ENCODE peak calls at places on chromosomes 2 and 18, in eight cellular contexts. E is stomach, Q is SK-N-SH, G is A549, Z is ovary, A is GM12878, U is tibial nerve, L is sigmoid colon. D is an unnamed sample.

GRCh38 chr18:26723986-26724385 is 141.5 kb downstream of the AQP4 start:
- DNase-seq in Z (no peak), L (no peak), G (no peak), E (no peak), U (no peak), A (no peak), Q (no peak), D (no peak)

GRCh38 chr2:228987441-228988155 is 283.5 kb downstream of the PID1 start:
- DNase-seq in E (no peak), Q (no peak), G (no peak), A (no peak), U (no peak), Z (no peak), L (no peak), D (no peak)

GRCh38 chr18:68623342-68623741 is 91.6 kb downstream of the TMX3 start:
- DNase-seq in G (peak), E (peak), Z (no peak), U (no peak), Q (peak), L (peak), A (no peak), D (no peak)

GRCh38 chr2:12302140-12302539 is 414.6 kb upstream of the TRIB2 start:
- DNase-seq in L (no peak), Q (no peak), E (no peak), G (no peak), A (no peak), Z (no peak), U (no peak), D (no peak)

GRCh38 chr18:34880403-34880802 is 160.8 kb upstream of the MAPRE2 start:
- DNase-seq in Q (no peak), U (no peak), G (no peak), Z (no peak), A (no peak), L (no peak), E (no peak), D (no peak)

GRCh38 chr18:70139138-70139537 is 66.3 kb downstream of the RTTN start:
- DNase-seq in U (no peak), Q (no peak), Z (no peak), A (no peak), G (no peak), E (no peak), L (no peak), D (no peak)

GRCh38 chr18:41955688-41956087 is 654 bp downstream of the PIK3C3 start:
- DNase-seq in U (no peak), E (no peak), G (no peak), A (no peak), L (no peak), Q (peak), Z (no peak), D (no peak)

GRCh38 chr2:1954061-1954460 is 209.7 kb upstream of the PXDN start:
- DNase-seq in E (no peak), Q (no peak), L (peak), G (no peak), A (no peak), U (no peak), Z (no peak), D (no peak)

GRCh38 chr18:53764086-53764485 is 460.4 kb downstream of the MBD2 start:
- DNase-seq in E (no peak), A (no peak), U (no peak), L (no peak), Z (no peak), Q (no peak), G (no peak), D (no peak)

GRCh38 chr2:150859872-150860271 is 372.4 kb upstream of the RND3 start:
- DNase-seq in E (no peak), A (no peak), U (no peak), Q (no peak), G (no peak), L (no peak), Z (no peak), D (no peak)

GRCh38 chr2:9799011-9799596 is 44.2 kb upstream of the TAF1B start:
- DNase-seq in Z (no peak), L (no peak), Q (no peak), G (no peak), E (no peak), A (no peak), U (no peak), D (no peak)

GRCh38 chr18:76256897-76257500 is 238.0 kb downstream of the ZNF516 start:
- DNase-seq in G (peak), Z (peak), Q (peak), A (no peak), E (no peak), U (no peak), L (no peak), D (no peak)

GRCh38 chr2:42762155-42762554 is 1.8 kb downstream of the OXER1 start:
- DNase-seq in A (no peak), L (no peak), E (no peak), Z (no peak), Q (peak), U (no peak), G (no peak), D (no peak)

GRCh38 chr18:48263913-48264506 is 145.2 kb downstream of the ZBTB7C start:
- DNase-seq in A (no peak), L (no peak), Z (no peak), E (no peak), U (no peak), G (no peak), Q (peak), D (no peak)

GRCh38 chr2:222307978-222308479 is 9.2 kb upstream of the PAX3 start:
- DNase-seq in Z (no peak), A (no peak), E (no peak), G (no peak), U (no peak), L (no peak), Q (no peak), D (no peak)

GRCh38 chr18:31493171-31493570 is 4.8 kb upstream of the DSG2 start:
- DNase-seq in Q (no peak), A (no peak), L (no peak), G (no peak), Z (no peak), U (no peak), E (no peak), D (no peak)

GRCh38 chr2:85889648-85890281 is 975 bp upstream of the ST3GAL5 start:
- DNase-seq in Q (no peak), G (no peak), U (no peak), E (no peak), L (no peak), Z (peak), A (no peak), D (peak)

GRCh38 chr2:55879976-55880375 is 43.6 kb downstream of the EFEMP1 start:
- DNase-seq in A (no peak), U (no peak), Q (no peak), E (no peak), G (no peak), L (no peak), Z (no peak), D (no peak)

GRCh38 chr2:208036357-208036756 is 11.0 kb upstream of the PLEKHM3 start:
- DNase-seq in L (no peak), Z (no peak), E (no peak), U (no peak), Q (no peak), G (no peak), A (no peak), D (no peak)

GRCh38 chr2:82657066-82657465 is 1802.0 kb downstream of the SUCLG1 start:
- DNase-seq in A (no peak), U (no peak), E (peak), Z (no peak), Q (no peak), L (no peak), G (no peak), D (no peak)

GRCh38 chr2:82652117-82652516 is 1807.0 kb downstream of the SUCLG1 start:
- DNase-seq in G (no peak), Z (no peak), U (no peak), L (no peak), E (no peak), A (no peak), Q (no peak), D (no peak)

DNA sequence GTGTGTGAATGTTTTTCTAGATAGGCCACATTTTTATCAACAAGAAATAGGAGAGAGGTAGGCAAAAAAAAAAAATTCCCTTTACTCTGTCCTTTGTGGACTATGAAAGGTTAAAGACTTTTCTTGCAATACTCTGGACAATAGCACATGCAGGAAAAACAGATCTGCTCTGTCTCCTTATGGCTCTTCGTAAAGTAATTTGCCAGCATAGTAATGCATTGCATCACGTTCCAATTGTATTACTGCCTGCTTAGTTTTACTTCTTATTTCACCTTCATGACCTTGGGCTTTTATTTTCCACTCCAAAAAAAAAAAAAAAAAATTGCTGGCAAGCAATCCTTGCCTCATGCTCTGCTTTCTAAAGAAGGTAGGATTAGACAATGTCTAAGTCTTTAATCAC is 1802.7 kb downstream of the SUCLG1 start:
- DNase-seq in U (no peak), A (no peak), G (no peak), E (no peak), Q (no peak), Z (no peak), L (no peak), D (no peak)
- TF ChIP-seq EP300 in U (no peak), A (no peak), G (no peak), E (no peak), Q (no peak), Z (no peak), L (no peak), D (no peak)

GRCh38 chr2:24539258-24539657 is 48.2 kb downstream of the NCOA1 start:
- DNase-seq in L (no peak), Q (no peak), A (no peak), G (no peak), U (no peak), Z (no peak), E (no peak), D (no peak)
- H3K4me3 ChIP-seq in L (no peak), Q (no peak), A (no peak), G (no peak), U (no peak), Z (no peak), E (no peak), D (no peak)

DNA sequence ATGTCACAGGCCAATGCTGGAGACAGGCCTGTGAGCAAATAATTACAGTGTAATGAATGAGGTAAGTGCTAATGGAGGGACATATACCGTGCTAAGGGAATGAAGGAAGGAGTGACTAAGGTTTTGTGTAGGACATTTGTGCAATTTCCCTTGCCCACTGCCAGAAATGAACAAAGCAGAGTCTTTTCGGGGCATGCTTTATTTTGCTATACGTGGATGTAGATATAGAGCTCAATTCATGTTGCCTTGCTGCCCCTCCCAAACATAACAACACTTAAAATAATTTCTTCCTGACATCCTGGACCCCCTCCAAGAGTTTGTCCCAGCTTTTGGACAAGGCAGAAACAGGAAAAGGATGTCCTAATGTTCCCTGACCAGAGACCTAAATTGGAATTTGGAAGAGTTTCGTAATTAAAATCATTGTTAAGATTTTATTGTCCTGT is 23.7 kb upstream of the CD28 start:
- DNase-seq in U (no peak), A (no peak), Q (no peak), L (no peak), G (no peak), E (no peak), Z (no peak), D (no peak)
- TF ChIP-seq EP300 in U (no peak), A (no peak), Q (no peak), L (no peak), G (no peak), E (no peak), Z (no peak), D (no peak)

DNA sequence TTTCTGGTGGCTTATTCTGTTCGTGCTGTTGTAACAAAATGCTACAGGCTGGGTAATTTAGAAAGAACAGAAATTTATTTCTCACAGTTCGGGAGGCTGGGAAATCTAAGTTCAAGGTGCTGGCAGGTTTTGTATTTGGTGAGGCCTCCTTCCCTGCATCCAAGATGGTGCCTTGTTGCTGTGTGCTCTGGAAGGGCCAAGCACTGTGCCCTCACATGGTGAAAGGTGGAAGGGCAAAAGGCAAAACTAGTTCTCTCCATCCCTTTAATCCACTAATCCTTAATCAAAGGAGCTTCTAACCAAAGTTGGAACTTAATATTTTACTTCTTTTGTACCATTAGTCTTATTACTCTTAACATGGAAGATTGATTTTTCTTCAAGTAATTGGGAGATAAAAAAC is 7.4 kb downstream of the MRPL19 start:
- DNase-seq in G (no peak), L (no peak), Q (no peak), Z (no peak), A (no peak), U (no peak), E (no peak), D (no peak)
- H3K4me3 ChIP-seq in G (no peak), L (no peak), Q (no peak), Z (no peak), A (no peak), U (no peak), E (no peak), D (no peak)

DNA sequence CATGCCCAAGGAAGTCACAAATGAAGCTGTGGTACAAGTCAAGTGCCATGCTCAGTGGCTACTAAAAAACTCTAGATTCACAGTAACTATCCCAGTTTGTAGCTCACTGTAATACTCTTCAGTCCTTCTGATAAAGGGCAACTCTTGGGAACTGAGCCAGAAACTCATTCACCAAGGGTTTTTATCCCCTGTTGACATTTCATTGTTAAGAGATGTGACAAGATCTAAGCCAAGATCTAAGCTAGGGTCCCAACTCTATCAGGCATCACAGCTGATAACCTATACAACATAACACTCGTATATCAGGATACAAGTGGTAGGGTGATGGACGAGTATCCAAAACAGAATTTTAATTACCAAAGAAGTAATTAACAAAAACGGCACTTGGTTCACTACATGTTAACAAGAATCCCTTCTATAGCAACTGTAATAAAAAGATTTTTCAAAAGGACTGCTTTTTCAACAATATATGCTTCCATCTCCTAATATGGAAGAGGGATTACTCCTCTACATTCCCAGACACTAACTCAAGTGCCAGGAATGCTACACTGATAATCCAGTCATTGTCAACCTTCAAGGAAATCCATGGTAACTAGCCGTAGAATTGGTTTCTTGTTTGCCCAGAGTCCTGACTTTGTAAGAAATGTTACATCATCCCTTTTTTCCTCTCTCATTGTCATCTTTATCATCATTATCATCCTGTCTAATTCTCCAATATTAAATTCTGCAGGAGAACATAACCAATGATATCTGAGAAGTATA is 111.7 kb downstream of the CDH2 start:
- DNase-seq in A (no peak), Z (no peak), E (no peak), L (no peak), G (peak), U (no peak), Q (no peak), D (no peak)
- TF ChIP-seq EP300 in A (no peak), Z (no peak), E (no peak), L (no peak), G (peak), U (no peak), Q (no peak), D (no peak)

DNA sequence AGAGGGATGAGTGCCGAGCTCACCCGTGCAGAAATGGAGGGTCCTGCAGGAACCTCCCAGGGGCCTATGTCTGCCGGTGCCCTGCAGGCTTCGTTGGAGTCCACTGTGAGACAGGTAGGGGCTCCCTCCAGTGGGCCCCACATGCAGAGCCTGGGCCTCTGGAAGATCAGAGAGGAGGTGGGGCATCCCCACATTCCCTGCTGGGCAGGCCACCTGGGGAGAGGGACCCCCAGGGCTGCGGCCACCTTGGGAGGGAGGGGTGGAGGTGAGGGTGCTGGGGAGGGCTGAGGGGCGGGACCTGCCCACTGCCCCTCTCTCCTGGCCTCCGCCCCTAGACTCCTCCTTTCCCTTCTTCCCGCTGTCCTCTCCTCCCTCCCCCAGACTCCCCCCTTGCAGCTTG is 38.5 kb downstream of the MTERF4 start:
- DNase-seq in Z (peak), E (no peak), L (no peak), U (peak), A (no peak), G (no peak), Q (peak), D (no peak)
- H3K4me3 ChIP-seq in Z (no peak), E (peak), L (no peak), U (no peak), A (no peak), G (peak), Q (peak), D (no peak)

GRCh38 chr18:11752116-11752911 is 63.2 kb downstream of the GNAL start:
- DNase-seq in L (no peak), U (no peak), Q (peak), E (no peak), Z (no peak), G (peak), A (no peak), D (no peak)
- TF ChIP-seq EP300 in L (no peak), U (no peak), Q (no peak), E (no peak), Z (no peak), G (no peak), A (no peak), D (no peak)

DNA sequence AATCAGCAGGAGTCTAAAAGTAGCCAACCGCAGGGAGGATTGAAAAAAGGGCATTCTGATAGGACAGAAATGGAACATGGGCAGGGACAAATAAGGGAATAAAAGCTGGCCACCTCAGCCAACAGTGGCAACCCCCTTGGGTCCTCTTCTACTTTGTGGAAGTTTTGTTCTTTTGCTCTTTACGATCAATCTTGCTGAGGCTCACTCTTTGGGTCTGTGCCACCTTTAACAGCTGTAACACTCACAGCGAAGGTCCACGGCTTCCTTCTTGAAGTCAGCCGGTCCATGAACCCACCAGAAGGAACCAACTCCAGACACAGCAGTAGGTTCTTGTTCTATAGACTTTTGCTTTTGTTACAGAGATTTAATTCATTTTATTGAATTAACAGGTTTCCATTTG is 285.4 kb upstream of the CDH20 start:
- DNase-seq in E (no peak), G (no peak), Q (no peak), A (no peak), L (no peak), U (no peak), Z (no peak), D (no peak)
- H3K4me3 ChIP-seq in E (no peak), G (no peak), Q (no peak), A (no peak), L (no peak), U (no peak), Z (no peak), D (no peak)

GRCh38 chr2:24613154-24613814 is 122.2 kb downstream of the NCOA1 start:
- DNase-seq in E (no peak), Z (no peak), L (no peak), U (no peak), A (peak), G (no peak), Q (no peak), D (no peak)
- TF ChIP-seq EP300 in E (no peak), Z (no peak), L (no peak), U (no peak), A (no peak), G (no peak), Q (no peak), D (no peak)

DNA sequence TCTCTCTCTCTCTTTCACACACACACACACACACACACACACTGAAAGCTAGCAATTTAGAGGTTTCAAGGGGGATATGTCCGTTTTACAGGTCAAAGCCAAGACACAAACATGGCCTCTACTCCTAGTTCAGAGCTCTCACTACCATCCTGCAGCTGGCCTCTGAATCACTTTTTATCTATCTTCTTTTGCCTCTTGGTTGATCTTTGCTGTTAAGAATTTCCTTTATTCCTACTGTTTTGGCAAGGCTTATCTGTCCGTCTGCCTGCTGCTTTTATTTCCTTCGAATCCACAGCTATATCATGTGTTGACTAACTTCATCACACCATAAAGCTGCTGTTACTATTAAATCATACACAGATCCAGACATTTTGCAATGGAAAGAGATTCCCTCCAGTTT is 543.0 kb downstream of the PLCL1 start:
- DNase-seq in Z (no peak), E (no peak), L (no peak), U (no peak), A (no peak), Q (no peak), G (no peak), D (no peak)
- H3K4me3 ChIP-seq in Z (no peak), E (no peak), L (no peak), U (no peak), A (no peak), Q (no peak), G (no peak), D (no peak)

D was measured in transverse colon.